ENCODE peak calls at places on chromosomes 11 and 22, in five cellular contexts. G, U, N, L and K are unnamed samples.

GRCh38 chr11:38460901-38461300 is 1862.9 kb upstream of the RAG2 start:
- DNase-seq in G (no peak), U (peak; percentile 20), N (peak; percentile 96), L (peak; percentile 12), K (peak; percentile 45)

GRCh38 chr11:119730789-119731386 is 1.9 kb upstream of the NECTIN1 start:
- DNase-seq in G (no peak), U (no peak), N (no peak), L (no peak), K (no peak)

GRCh38 chr22:36425977-36426523 is 38.3 kb upstream of the MYH9 start:
- DNase-seq in G (no peak), U (peak; percentile 75), N (no peak), L (peak; percentile 41), K (no peak)

GRCh38 chr11:75945925-75946324 is 130.9 kb downstream of the UVRAG start:
- DNase-seq in G (no peak), U (no peak), N (no peak), L (no peak), K (no peak)

GRCh38 chr11:126405906-126406305 is 50.4 kb downstream of the ST3GAL4 start:
- DNase-seq in G (no peak), U (no peak), N (no peak), L (no peak), K (no peak)

GRCh38 chr11:32113200-32113599 is 22.3 kb downstream of the RCN1 start:
- DNase-seq in G (no peak), U (no peak), N (peak; percentile 65), L (no peak), K (no peak)

GRCh38 chr11:59944761-59945160 is 6.5 kb downstream of the OOSP1 start:
- DNase-seq in G (no peak), U (no peak), N (no peak), L (no peak), K (no peak)

GRCh38 chr11:1230456-1231395 is 7.9 kb downstream of the MUC5B start:
- DNase-seq in G (no peak), U (no peak), N (no peak), L (no peak), K (no peak)

GRCh38 chr11:130649749-130650275 is 201.4 kb downstream of the ADAMTS15 start:
- DNase-seq in G (no peak), U (no peak), N (no peak), L (no peak), K (no peak)

GRCh38 chr11:68010058-68011041 is at the start of gene ALDH3B1:
- DNase-seq in G (no peak), U (peak; percentile 92), N (peak; percentile 79), L (peak; percentile 96), K (peak; percentile 85)

GRCh38 chr22:49999901-50000586 is 12.5 kb downstream of the IL17REL start:
- DNase-seq in G (no peak), U (peak; percentile 1), N (no peak), L (no peak), K (no peak)

GRCh38 chr22:40043086-40043485 is 48.3 kb downstream of the FAM83F start:
- DNase-seq in G (no peak), U (no peak), N (no peak), L (no peak), K (no peak)

GRCh38 chr11:927871-928270 is 2.2 kb downstream of the AP2A2 start:
- DNase-seq in G (no peak), U (no peak), N (no peak), L (no peak), K (no peak)

GRCh38 chr22:37777122-37777687 is 30.5 kb upstream of the GCAT start:
- DNase-seq in G (no peak), U (peak; percentile 84), N (peak; percentile 90), L (peak; percentile 73), K (peak; percentile 80)

GRCh38 chr11:27524155-27524554 is 17.6 kb upstream of the LIN7C start:
- DNase-seq in G (no peak), U (no peak), N (peak; percentile 35), L (no peak), K (no peak)

GRCh38 chr11:80686889-80687288 is 1246.1 kb upstream of the TENM4 start:
- DNase-seq in G (no peak), U (no peak), N (no peak), L (no peak), K (no peak)

GRCh38 chr11:122108192-122108799 is 7.7 kb downstream of the BLID start:
- DNase-seq in G (no peak), U (no peak), N (peak; percentile 60), L (peak; percentile 21), K (no peak)